ENCODE peak calls at places on chromosomes 13 and 19, in six cellular contexts. One of them, this sample, is unnamed.

GRCh38 chr13:31769581-31769980 is 30.3 kb downstream of the RXFP2 start:
- DNase-seq in OCI-LY7: no peak
- DNase-seq in glutamatergic neuron: no peak
- DNase-seq in EH: peak; percentile 51
- DNase-seq in cardiac muscle cell: no peak
- DNase-seq in tibial nerve: no peak
- DNase-seq in this sample: no peak

GRCh38 chr19:4414144-4414799 is 11.8 kb downstream of the CHAF1A start:
- DNase-seq in OCI-LY7: no peak
- DNase-seq in glutamatergic neuron: no peak
- DNase-seq in EH: peak; percentile 27
- DNase-seq in cardiac muscle cell: no peak
- DNase-seq in tibial nerve: no peak
- DNase-seq in this sample: peak; percentile 47

GRCh38 chr19:31664997-31665396 is 315.8 kb upstream of the TSHZ3 start:
- DNase-seq in OCI-LY7: no peak
- DNase-seq in glutamatergic neuron: no peak
- DNase-seq in EH: no peak
- DNase-seq in cardiac muscle cell: no peak
- DNase-seq in tibial nerve: no peak
- DNase-seq in this sample: no peak

GRCh38 chr19:19403373-19403901 is 2.0 kb upstream of the GATAD2A start:
- DNase-seq in OCI-LY7: no peak
- DNase-seq in glutamatergic neuron: no peak
- DNase-seq in EH: peak; percentile 70
- DNase-seq in cardiac muscle cell: no peak
- DNase-seq in tibial nerve: no peak
- DNase-seq in this sample: peak; percentile 86

GRCh38 chr19:35562336-35562735 is 1.1 kb downstream of the ATP4A start:
- DNase-seq in OCI-LY7: no peak
- DNase-seq in glutamatergic neuron: no peak
- DNase-seq in EH: no peak
- DNase-seq in cardiac muscle cell: no peak
- DNase-seq in tibial nerve: no peak
- DNase-seq in this sample: no peak

GRCh38 chr19:19501798-19502197 is 13.6 kb downstream of the TSSK6 start:
- DNase-seq in OCI-LY7: no peak
- DNase-seq in glutamatergic neuron: no peak
- DNase-seq in EH: no peak
- DNase-seq in cardiac muscle cell: no peak
- DNase-seq in tibial nerve: no peak
- DNase-seq in this sample: no peak

GRCh38 chr13:98189841-98190505 is 12.9 kb upstream of the RNF113B start:
- DNase-seq in OCI-LY7: no peak
- DNase-seq in glutamatergic neuron: no peak
- DNase-seq in EH: no peak
- DNase-seq in cardiac muscle cell: no peak
- DNase-seq in tibial nerve: no peak
- DNase-seq in this sample: no peak

GRCh38 chr19:17331254-17331558 is 3.4 kb downstream of the ANO8 start:
- DNase-seq in OCI-LY7: no peak
- DNase-seq in glutamatergic neuron: no peak
- DNase-seq in EH: no peak
- DNase-seq in cardiac muscle cell: no peak
- DNase-seq in tibial nerve: no peak
- DNase-seq in this sample: no peak

GRCh38 chr13:97318532-97318931 is 96.4 kb downstream of the MBNL2 start:
- DNase-seq in OCI-LY7: no peak
- DNase-seq in glutamatergic neuron: no peak
- DNase-seq in EH: no peak
- DNase-seq in cardiac muscle cell: no peak
- DNase-seq in tibial nerve: no peak
- DNase-seq in this sample: no peak

GRCh38 chr19:39645800-39646411 is 9.8 kb upstream of the LGALS16 start:
- DNase-seq in OCI-LY7: peak; percentile 11
- DNase-seq in glutamatergic neuron: no peak
- DNase-seq in EH: peak; percentile 34
- DNase-seq in cardiac muscle cell: peak; percentile 55
- DNase-seq in tibial nerve: no peak
- DNase-seq in this sample: peak; percentile 22

GRCh38 chr13:43786766-43787517 is at the start of gene ENOX1:
- DNase-seq in OCI-LY7: peak; percentile 55
- DNase-seq in glutamatergic neuron: peak; percentile 82
- DNase-seq in EH: peak; percentile 74
- DNase-seq in cardiac muscle cell: peak; percentile 86
- DNase-seq in tibial nerve: no peak
- DNase-seq in this sample: peak; percentile 55

GRCh38 chr19:39407644-39408391 is 1.2 kb downstream of the ZFP36 start:
- DNase-seq in OCI-LY7: peak; percentile 82
- DNase-seq in glutamatergic neuron: peak; percentile 30
- DNase-seq in EH: peak; percentile 24
- DNase-seq in cardiac muscle cell: no peak
- DNase-seq in tibial nerve: no peak
- DNase-seq in this sample: no peak

GRCh38 chr19:3617463-3617862 is 9.1 kb downstream of the CACTIN start:
- DNase-seq in OCI-LY7: no peak
- DNase-seq in glutamatergic neuron: no peak
- DNase-seq in EH: no peak
- DNase-seq in cardiac muscle cell: no peak
- DNase-seq in tibial nerve: no peak
- DNase-seq in this sample: no peak

GRCh38 chr13:50457430-50458393 is 385.8 kb downstream of the DLEU7 start:
- DNase-seq in OCI-LY7: peak; percentile 44
- DNase-seq in glutamatergic neuron: no peak
- DNase-seq in EH: no peak
- DNase-seq in cardiac muscle cell: no peak
- DNase-seq in tibial nerve: no peak
- DNase-seq in this sample: no peak

GRCh38 chr13:31035162-31035951 is 102.9 kb downstream of the TEX26 start:
- DNase-seq in OCI-LY7: no peak
- DNase-seq in glutamatergic neuron: no peak
- DNase-seq in EH: peak; percentile 23
- DNase-seq in cardiac muscle cell: no peak
- DNase-seq in tibial nerve: no peak
- DNase-seq in this sample: no peak

GRCh38 chr13:103030776-103031175 is 35.4 kb downstream of the SLC10A2 start:
- DNase-seq in OCI-LY7: peak; percentile 15
- DNase-seq in glutamatergic neuron: no peak
- DNase-seq in EH: no peak
- DNase-seq in cardiac muscle cell: no peak
- DNase-seq in tibial nerve: no peak
- DNase-seq in this sample: no peak

GRCh38 chr13:71358218-71358617 is 508.8 kb downstream of the DACH1 start:
- DNase-seq in OCI-LY7: no peak
- DNase-seq in glutamatergic neuron: no peak
- DNase-seq in EH: no peak
- DNase-seq in cardiac muscle cell: no peak
- DNase-seq in tibial nerve: no peak
- DNase-seq in this sample: no peak

GRCh38 chr19:58555920-58556632 is 1.2 kb upstream of the CHMP2A start:
- DNase-seq in OCI-LY7: no peak
- DNase-seq in glutamatergic neuron: no peak
- DNase-seq in EH: no peak
- DNase-seq in cardiac muscle cell: no peak
- DNase-seq in tibial nerve: no peak
- DNase-seq in this sample: no peak

GRCh38 chr13:26335158-26335557 is 81.2 kb downstream of the CDK8 start:
- DNase-seq in OCI-LY7: no peak
- DNase-seq in glutamatergic neuron: no peak
- DNase-seq in EH: no peak
- DNase-seq in cardiac muscle cell: no peak
- DNase-seq in tibial nerve: no peak
- DNase-seq in this sample: no peak

GRCh38 chr13:26007261-26007765 is 44.5 kb downstream of the SHISA2 start:
- DNase-seq in OCI-LY7: no peak
- DNase-seq in glutamatergic neuron: no peak
- DNase-seq in EH: no peak
- DNase-seq in cardiac muscle cell: no peak
- DNase-seq in tibial nerve: no peak
- DNase-seq in this sample: no peak

GRCh38 chr13:81184556-81185265 is 843.8 kb upstream of the SPRY2 start:
- DNase-seq in OCI-LY7: no peak
- DNase-seq in glutamatergic neuron: no peak
- DNase-seq in EH: no peak
- DNase-seq in cardiac muscle cell: no peak
- DNase-seq in tibial nerve: no peak
- DNase-seq in this sample: no peak

GRCh38 chr19:46692918-46693722 is 23.8 kb downstream of the PRKD2 start:
- DNase-seq in OCI-LY7: no peak
- DNase-seq in glutamatergic neuron: no peak
- DNase-seq in EH: peak; percentile 6
- DNase-seq in cardiac muscle cell: no peak
- DNase-seq in tibial nerve: no peak
- DNase-seq in this sample: peak; percentile 51

This sample was measured in M059J.